ENCODE peak calls at places on chromosomes 6 and 20, in seven cellular contexts. One of them, this sample, is unnamed.

GRCh38 chr6:113526995-113527394 is 330.1 kb upstream of the MARCKS start:
- DNase-seq in GM19239: no peak
- DNase-seq in T1000: no peak
- DNase-seq in left cardiac atrium: no peak
- DNase-seq in hypothalamus: no peak
- DNase-seq in iPS-NIHi11: no peak
- DNase-seq in AG08396: no peak
- DNase-seq in this sample: no peak

GRCh38 chr6:4125500-4125899 is 9.9 kb downstream of the ECI2 start:
- DNase-seq in iPS-NIHi11: no peak
- DNase-seq in hypothalamus: no peak
- DNase-seq in GM19239: no peak
- DNase-seq in left cardiac atrium: no peak
- DNase-seq in T1000: no peak
- DNase-seq in AG08396: no peak
- DNase-seq in this sample: no peak

GRCh38 chr6:128208851-128209580 is 308.2 kb upstream of the THEMIS start:
- DNase-seq in AG08396: peak
- DNase-seq in T1000: no peak
- DNase-seq in left cardiac atrium: no peak
- DNase-seq in GM19239: no peak
- DNase-seq in hypothalamus: no peak
- DNase-seq in iPS-NIHi11: no peak
- DNase-seq in this sample: no peak

GRCh38 chr20:36574278-36575065 is 1.1 kb downstream of the TGIF2 start:
- DNase-seq in GM19239: peak
- DNase-seq in T1000: peak
- DNase-seq in left cardiac atrium: peak
- DNase-seq in AG08396: peak
- DNase-seq in iPS-NIHi11: peak
- DNase-seq in hypothalamus: no peak
- DNase-seq in this sample: peak

GRCh38 chr20:54347216-54347833 is 128.1 kb upstream of the DOK5 start:
- DNase-seq in T1000: no peak
- DNase-seq in left cardiac atrium: no peak
- DNase-seq in iPS-NIHi11: no peak
- DNase-seq in hypothalamus: no peak
- DNase-seq in AG08396: no peak
- DNase-seq in GM19239: no peak
- DNase-seq in this sample: no peak

GRCh38 chr6:67877288-67877687 is 757.8 kb upstream of the ADGRB3 start:
- DNase-seq in GM19239: no peak
- DNase-seq in iPS-NIHi11: no peak
- DNase-seq in AG08396: no peak
- DNase-seq in hypothalamus: no peak
- DNase-seq in left cardiac atrium: no peak
- DNase-seq in T1000: no peak
- DNase-seq in this sample: no peak

GRCh38 chr6:82084324-82084920 is 163.1 kb downstream of the IBTK start:
- DNase-seq in GM19239: no peak
- DNase-seq in T1000: no peak
- DNase-seq in left cardiac atrium: no peak
- DNase-seq in hypothalamus: no peak
- DNase-seq in AG08396: no peak
- DNase-seq in iPS-NIHi11: no peak
- DNase-seq in this sample: no peak

GRCh38 chr6:30820196-30820595 is 64.1 kb upstream of the DDR1 start:
- DNase-seq in GM19239: no peak
- DNase-seq in AG08396: peak
- DNase-seq in hypothalamus: no peak
- DNase-seq in left cardiac atrium: peak
- DNase-seq in T1000: peak
- DNase-seq in iPS-NIHi11: no peak
- DNase-seq in this sample: peak

GRCh38 chr6:29071831-29072723 is 15.0 kb downstream of the OR2B3 start:
- DNase-seq in AG08396: peak
- DNase-seq in left cardiac atrium: no peak
- DNase-seq in T1000: no peak
- DNase-seq in hypothalamus: no peak
- DNase-seq in GM19239: peak
- DNase-seq in iPS-NIHi11: peak
- DNase-seq in this sample: peak

GRCh38 chr6:80541186-80541585 is 434.7 kb downstream of the BCKDHB start:
- DNase-seq in T1000: peak
- DNase-seq in AG08396: peak
- DNase-seq in left cardiac atrium: no peak
- DNase-seq in iPS-NIHi11: no peak
- DNase-seq in hypothalamus: no peak
- DNase-seq in GM19239: no peak
- DNase-seq in this sample: peak